ENCODE peak calls at places on chromosomes 1 and 21, in four cellular contexts. One of them, this sample, is unnamed.

GRCh38 chr21:40054403-40054802 is 187.2 kb downstream of the PCP4 start:
- DNase-seq in Caco-2: no peak
- DNase-seq in tibial artery: peak
- DNase-seq in cardiac fibroblast: no peak
- DNase-seq in this sample: peak

GRCh38 chr1:24097663-24098062 is 14.3 kb downstream of the MYOM3 start:
- DNase-seq in Caco-2: no peak
- DNase-seq in tibial artery: no peak
- DNase-seq in cardiac fibroblast: no peak
- DNase-seq in this sample: no peak

GRCh38 chr1:19460535-19461351 is 24.6 kb downstream of the CAPZB start:
- DNase-seq in Caco-2: no peak
- DNase-seq in tibial artery: no peak
- DNase-seq in cardiac fibroblast: no peak
- DNase-seq in this sample: no peak

GRCh38 chr1:222892137-222892763 is 77.4 kb downstream of the DISP1 start:
- DNase-seq in Caco-2: no peak
- DNase-seq in tibial artery: no peak
- DNase-seq in cardiac fibroblast: peak
- DNase-seq in this sample: no peak

GRCh38 chr1:29827801-29828525 is 591.6 kb downstream of the PTPRU start:
- DNase-seq in Caco-2: no peak
- DNase-seq in tibial artery: peak
- DNase-seq in cardiac fibroblast: no peak
- DNase-seq in this sample: no peak

GRCh38 chr1:8396912-8397406 is 79.0 kb downstream of the SLC45A1 start:
- DNase-seq in Caco-2: no peak
- DNase-seq in tibial artery: peak
- DNase-seq in cardiac fibroblast: peak
- DNase-seq in this sample: no peak

GRCh38 chr1:101929343-101929742 is 67.4 kb downstream of the OLFM3 start:
- DNase-seq in Caco-2: no peak
- DNase-seq in tibial artery: no peak
- DNase-seq in cardiac fibroblast: no peak
- DNase-seq in this sample: no peak

GRCh38 chr1:175383239-175383638 is 190.7 kb upstream of the KIAA0040 start:
- DNase-seq in Caco-2: no peak
- DNase-seq in tibial artery: no peak
- DNase-seq in cardiac fibroblast: no peak
- DNase-seq in this sample: no peak

GRCh38 chr1:178931843-178932551 is 61.1 kb upstream of the ANGPTL1 start:
- DNase-seq in Caco-2: no peak
- DNase-seq in tibial artery: peak
- DNase-seq in cardiac fibroblast: peak
- DNase-seq in this sample: no peak

GRCh38 chr1:76250317-76250716 is 175.8 kb downstream of the ST6GALNAC3 start:
- DNase-seq in Caco-2: no peak
- DNase-seq in tibial artery: no peak
- DNase-seq in cardiac fibroblast: no peak
- DNase-seq in this sample: no peak

GRCh38 chr21:43372663-43373386 is 54.1 kb downstream of the SIK1 start:
- DNase-seq in Caco-2: no peak
- DNase-seq in tibial artery: no peak
- DNase-seq in cardiac fibroblast: no peak
- DNase-seq in this sample: no peak

GRCh38 chr1:78688701-78689100 is 39.1 kb downstream of the IFI44 start:
- DNase-seq in Caco-2: no peak
- DNase-seq in tibial artery: no peak
- DNase-seq in cardiac fibroblast: peak
- DNase-seq in this sample: peak

GRCh38 chr1:17891205-17892110 is 136.3 kb downstream of the ACTL8 start:
- DNase-seq in Caco-2: no peak
- DNase-seq in tibial artery: peak
- DNase-seq in cardiac fibroblast: no peak
- DNase-seq in this sample: no peak

GRCh38 chr1:229258031-229258850 is 12.7 kb upstream of the RAB4A start:
- DNase-seq in Caco-2: peak
- DNase-seq in tibial artery: no peak
- DNase-seq in cardiac fibroblast: peak
- DNase-seq in this sample: peak

GRCh38 chr1:114758251-114758832 is 558 bp upstream of the CSDE1 start:
- DNase-seq in Caco-2: no peak
- DNase-seq in tibial artery: no peak
- DNase-seq in cardiac fibroblast: peak
- DNase-seq in this sample: no peak

GRCh38 chr1:94142583-94142982 is 21.6 kb upstream of the ABCA4 start:
- DNase-seq in Caco-2: no peak
- DNase-seq in tibial artery: no peak
- DNase-seq in cardiac fibroblast: no peak
- DNase-seq in this sample: no peak

GRCh38 chr1:106798991-106799390 is 257.5 kb upstream of the PRMT6 start:
- DNase-seq in Caco-2: no peak
- DNase-seq in tibial artery: no peak
- DNase-seq in cardiac fibroblast: no peak
- DNase-seq in this sample: no peak

GRCh38 chr1:37599940-37600339 is 4.2 kb upstream of the GNL2 start:
- DNase-seq in Caco-2: no peak
- DNase-seq in tibial artery: no peak
- DNase-seq in cardiac fibroblast: no peak
- DNase-seq in this sample: no peak

GRCh38 chr1:64320470-64320869 is 117.0 kb downstream of the UBE2U start:
- DNase-seq in Caco-2: no peak
- DNase-seq in tibial artery: no peak
- DNase-seq in cardiac fibroblast: peak
- DNase-seq in this sample: no peak

GRCh38 chr1:10724948-10725852 is 71.2 kb downstream of the CASZ1 start:
- DNase-seq in Caco-2: no peak
- DNase-seq in tibial artery: peak
- DNase-seq in cardiac fibroblast: no peak
- DNase-seq in this sample: no peak

GRCh38 chr1:241021286-241021685 is 335.7 kb downstream of the RGS7 start:
- DNase-seq in Caco-2: no peak
- DNase-seq in tibial artery: no peak
- DNase-seq in cardiac fibroblast: no peak
- DNase-seq in this sample: no peak

GRCh38 chr1:40780678-40781613 is 2.6 kb upstream of the KCNQ4 start:
- DNase-seq in Caco-2: no peak
- DNase-seq in tibial artery: no peak
- DNase-seq in cardiac fibroblast: no peak
- DNase-seq in this sample: no peak

GRCh38 chr21:44299458-44300261 is at the start of gene PFKL:
- DNase-seq in Caco-2: peak
- DNase-seq in tibial artery: peak
- DNase-seq in cardiac fibroblast: peak
- DNase-seq in this sample: no peak

GRCh38 chr21:36381841-36382589 is 3.2 kb upstream of the CHAF1B start:
- DNase-seq in Caco-2: no peak
- DNase-seq in tibial artery: no peak
- DNase-seq in cardiac fibroblast: no peak
- DNase-seq in this sample: no peak

GRCh38 chr1:83676106-83676505 is 322.8 kb downstream of the TTLL7 start:
- DNase-seq in Caco-2: no peak
- DNase-seq in tibial artery: no peak
- DNase-seq in cardiac fibroblast: peak
- DNase-seq in this sample: no peak

GRCh38 chr1:7384121-7384520 is 387.0 kb upstream of the VAMP3 start:
- DNase-seq in Caco-2: no peak
- DNase-seq in tibial artery: peak
- DNase-seq in cardiac fibroblast: no peak
- DNase-seq in this sample: no peak

GRCh38 chr21:45084881-45085536 is 10.6 kb downstream of the ADARB1 start:
- DNase-seq in Caco-2: no peak
- DNase-seq in tibial artery: no peak
- DNase-seq in cardiac fibroblast: no peak
- DNase-seq in this sample: no peak

GRCh38 chr21:43603641-43604504 is 55.4 kb downstream of the HSF2BP start:
- DNase-seq in Caco-2: peak
- DNase-seq in tibial artery: no peak
- DNase-seq in cardiac fibroblast: peak
- DNase-seq in this sample: no peak

GRCh38 chr1:53625766-53626520 is 113.0 kb downstream of the GLIS1 start:
- DNase-seq in Caco-2: no peak
- DNase-seq in tibial artery: peak
- DNase-seq in cardiac fibroblast: peak
- DNase-seq in this sample: no peak

GRCh38 chr1:169348356-169349036 is 19.1 kb downstream of the NME7 start:
- DNase-seq in Caco-2: no peak
- DNase-seq in tibial artery: no peak
- DNase-seq in cardiac fibroblast: peak
- DNase-seq in this sample: peak

GRCh38 chr1:30891223-30891552 is 17.4 kb downstream of the SDC3 start:
- DNase-seq in Caco-2: no peak
- DNase-seq in tibial artery: no peak
- DNase-seq in cardiac fibroblast: no peak
- DNase-seq in this sample: no peak

GRCh38 chr1:117364240-117364639 is 3.0 kb upstream of the MAN1A2 start:
- DNase-seq in Caco-2: no peak
- DNase-seq in tibial artery: no peak
- DNase-seq in cardiac fibroblast: no peak
- DNase-seq in this sample: no peak

GRCh38 chr1:22611530-22611947 is 24.9 kb upstream of the C1QA start:
- DNase-seq in Caco-2: peak
- DNase-seq in tibial artery: no peak
- DNase-seq in cardiac fibroblast: peak
- DNase-seq in this sample: peak

DNA sequence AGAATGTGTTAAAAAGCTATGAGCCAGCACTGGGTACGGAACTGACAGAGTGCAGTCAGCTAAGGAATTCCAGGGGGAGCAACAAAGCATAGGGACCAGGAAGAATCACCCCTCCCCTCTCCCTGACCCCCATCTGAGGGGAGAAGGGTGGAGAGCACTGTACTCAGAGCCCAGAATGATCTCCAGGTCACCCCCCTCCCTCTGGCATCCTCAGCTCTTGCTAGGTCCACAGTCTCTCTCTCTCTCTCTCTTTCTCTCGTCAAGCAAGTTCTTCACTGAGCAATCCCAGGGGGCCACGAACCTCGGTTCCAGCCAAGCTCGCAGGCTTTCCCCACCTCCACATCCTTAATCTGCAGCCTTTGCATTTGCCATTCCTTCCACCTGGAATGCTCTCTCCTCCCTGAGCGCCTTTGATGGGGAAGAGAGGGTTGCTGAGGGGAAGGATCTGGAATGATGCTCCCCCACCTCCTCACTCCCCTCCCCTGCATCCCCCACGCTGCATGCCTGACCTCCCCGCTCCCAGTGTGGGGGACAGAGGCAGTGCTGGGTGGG is 6.7 kb upstream of the WASF2 start:
- DNase-seq in Caco-2: peak
- DNase-seq in tibial artery: peak
- DNase-seq in cardiac fibroblast: peak
- DNase-seq in this sample: no peak
- H3K4me3 ChIP-seq in Caco-2: no peak
- H3K4me3 ChIP-seq in tibial artery: peak
- H3K4me3 ChIP-seq in cardiac fibroblast: no peak
- H3K4me3 ChIP-seq in this sample: no peak

DNA sequence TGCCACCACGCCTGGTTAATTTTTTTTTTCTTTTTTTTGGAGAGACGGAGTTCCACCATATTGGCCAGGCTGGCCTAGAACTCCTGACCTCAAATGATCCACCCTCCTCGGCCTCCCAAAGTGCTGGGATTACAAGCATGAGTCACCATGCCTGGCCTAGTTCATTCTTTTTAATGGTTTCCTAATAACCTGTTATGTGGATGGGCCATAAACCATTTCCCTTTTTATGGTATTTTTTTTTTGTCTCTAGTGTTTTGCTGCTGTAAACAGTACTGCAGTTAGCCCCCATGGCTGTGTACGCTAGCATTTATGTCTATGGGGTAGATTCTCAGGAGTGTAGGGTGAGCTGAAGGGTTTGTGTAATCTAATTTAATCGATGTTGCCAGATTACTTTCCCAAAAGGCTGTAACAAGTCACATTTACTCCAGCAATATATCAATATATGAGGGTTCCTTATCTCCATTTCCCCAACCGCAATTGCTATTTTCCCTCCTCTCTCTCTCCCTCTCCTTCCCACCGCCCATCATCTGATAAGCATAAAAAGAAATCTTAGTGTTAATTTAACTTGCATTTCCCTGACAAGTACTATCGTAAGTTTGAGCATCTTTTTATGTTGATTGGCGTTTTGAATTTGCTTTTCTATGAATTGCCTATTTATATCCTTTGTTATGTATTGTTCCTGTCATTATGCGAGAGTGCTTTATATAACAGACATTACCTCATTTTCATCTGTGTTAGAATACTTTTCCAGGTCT is 28.7 kb downstream of the RCSD1 start:
- DNase-seq in Caco-2: no peak
- DNase-seq in tibial artery: no peak
- DNase-seq in cardiac fibroblast: no peak
- DNase-seq in this sample: no peak
- TF ChIP-seq CTCF in Caco-2: no peak
- TF ChIP-seq CTCF in tibial artery: no peak
- TF ChIP-seq CTCF in cardiac fibroblast: no peak
- TF ChIP-seq CTCF in this sample: no peak

DNA sequence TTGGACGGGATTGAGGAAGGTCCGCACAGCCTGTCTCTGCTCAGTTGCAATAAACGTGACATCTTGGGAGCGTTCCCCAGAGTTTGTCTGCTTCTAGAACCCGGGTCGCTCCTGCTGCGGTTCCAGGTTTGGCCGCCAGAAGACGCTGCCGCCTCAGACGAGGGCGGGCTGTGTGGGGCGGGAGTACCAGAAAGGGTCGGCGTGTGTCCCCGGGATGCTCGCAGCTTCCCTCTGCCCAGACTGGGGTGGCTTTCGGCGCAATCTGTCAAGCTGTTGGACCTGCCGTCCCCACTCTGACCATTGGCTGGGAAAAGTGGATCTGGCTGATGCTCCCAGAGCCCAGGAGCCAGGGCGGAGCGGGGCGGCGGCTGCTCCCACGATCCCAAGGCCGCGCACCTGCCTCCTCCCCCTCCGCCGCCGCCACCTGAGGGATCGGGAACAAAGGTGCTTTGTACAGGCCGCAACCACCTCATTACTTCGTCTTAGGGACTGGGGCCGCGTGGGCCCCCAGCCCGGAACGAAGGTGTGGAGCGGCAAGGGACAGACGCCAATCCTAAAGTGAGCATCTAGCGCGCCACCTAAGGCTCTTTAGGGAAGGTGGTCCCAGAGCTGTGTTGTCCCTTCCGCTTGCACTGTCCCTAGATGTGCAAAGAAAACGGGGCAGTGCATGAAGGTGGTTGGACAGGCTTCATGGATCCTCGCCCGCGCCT is 683 bp upstream of the EFNA4 start:
- DNase-seq in Caco-2: peak
- DNase-seq in tibial artery: no peak
- DNase-seq in cardiac fibroblast: peak
- DNase-seq in this sample: no peak
- H3K4me3 ChIP-seq in Caco-2: peak
- H3K4me3 ChIP-seq in tibial artery: peak
- H3K4me3 ChIP-seq in cardiac fibroblast: peak
- H3K4me3 ChIP-seq in this sample: peak

GRCh38 chr1:33256335-33256700 is at the start of gene ZNF362:
- DNase-seq in Caco-2: no peak
- DNase-seq in tibial artery: no peak
- DNase-seq in cardiac fibroblast: peak
- DNase-seq in this sample: no peak
- TF ChIP-seq CTCF in Caco-2: no peak
- TF ChIP-seq CTCF in tibial artery: no peak
- TF ChIP-seq CTCF in cardiac fibroblast: no peak
- TF ChIP-seq CTCF in this sample: no peak